ENCODE peak calls at places on chromosomes 11 and 22, in nine cellular contexts. One of them, this sample, is unnamed.
A peak's percentile ranks its signal among the peaks of the same experiment; 100 is the strongest.

GRCh38 chr11:22454461-22454860 is 116.3 kb downstream of the SLC17A6 start:
- DNase-seq in lower lobe of right lung: no peak
- DNase-seq in A549: no peak
- DNase-seq in nephron progenitor cell: no peak
- DNase-seq in activated B cell treated with CpG ODN at 0.5 μM for 24 hours: no peak
- DNase-seq in CD4-positive, alpha-beta T cell: no peak
- DNase-seq in psoas muscle: no peak
- DNase-seq in kidney epithelial cell: no peak
- DNase-seq in foreskin keratinocyte: no peak
- DNase-seq in this sample: no peak

GRCh38 chr11:123116486-123116885 is 54.5 kb upstream of the HSPA8 start:
- DNase-seq in lower lobe of right lung: no peak
- DNase-seq in A549: no peak
- DNase-seq in nephron progenitor cell: no peak
- DNase-seq in activated B cell treated with CpG ODN at 0.5 μM for 24 hours: no peak
- DNase-seq in CD4-positive, alpha-beta T cell: no peak
- DNase-seq in psoas muscle: no peak
- DNase-seq in kidney epithelial cell: no peak
- DNase-seq in foreskin keratinocyte: no peak
- DNase-seq in this sample: no peak

GRCh38 chr11:37710031-37710430 is 1112.0 kb upstream of the RAG2 start:
- DNase-seq in lower lobe of right lung: no peak
- DNase-seq in A549: no peak
- DNase-seq in nephron progenitor cell: no peak
- DNase-seq in activated B cell treated with CpG ODN at 0.5 μM for 24 hours: no peak
- DNase-seq in CD4-positive, alpha-beta T cell: no peak
- DNase-seq in psoas muscle: no peak
- DNase-seq in kidney epithelial cell: no peak
- DNase-seq in foreskin keratinocyte: no peak
- DNase-seq in this sample: peak; percentile 3

GRCh38 chr11:47950396-47950795 is 30.0 kb upstream of the PTPRJ start:
- DNase-seq in lower lobe of right lung: peak; percentile 54
- DNase-seq in A549: no peak
- DNase-seq in nephron progenitor cell: no peak
- DNase-seq in activated B cell treated with CpG ODN at 0.5 μM for 24 hours: peak; percentile 47
- DNase-seq in CD4-positive, alpha-beta T cell: peak; percentile 37
- DNase-seq in psoas muscle: no peak
- DNase-seq in kidney epithelial cell: no peak
- DNase-seq in foreskin keratinocyte: no peak
- DNase-seq in this sample: no peak

GRCh38 chr11:92784313-92784712 is 185.1 kb upstream of the MTNR1B start:
- DNase-seq in lower lobe of right lung: no peak
- DNase-seq in A549: no peak
- DNase-seq in nephron progenitor cell: no peak
- DNase-seq in activated B cell treated with CpG ODN at 0.5 μM for 24 hours: no peak
- DNase-seq in CD4-positive, alpha-beta T cell: no peak
- DNase-seq in psoas muscle: no peak
- DNase-seq in kidney epithelial cell: no peak
- DNase-seq in foreskin keratinocyte: no peak
- DNase-seq in this sample: no peak

GRCh38 chr11:113874096-113874919 is 1.1 kb downstream of the USP28 start:
- DNase-seq in lower lobe of right lung: no peak
- DNase-seq in A549: no peak
- DNase-seq in nephron progenitor cell: no peak
- DNase-seq in activated B cell treated with CpG ODN at 0.5 μM for 24 hours: no peak
- DNase-seq in CD4-positive, alpha-beta T cell: no peak
- DNase-seq in psoas muscle: no peak
- DNase-seq in kidney epithelial cell: no peak
- DNase-seq in foreskin keratinocyte: peak; percentile 38
- DNase-seq in this sample: no peak

GRCh38 chr11:85602551-85603218 is 24.5 kb downstream of the DLG2 start:
- DNase-seq in lower lobe of right lung: no peak
- DNase-seq in A549: no peak
- DNase-seq in nephron progenitor cell: no peak
- DNase-seq in activated B cell treated with CpG ODN at 0.5 μM for 24 hours: no peak
- DNase-seq in CD4-positive, alpha-beta T cell: no peak
- DNase-seq in psoas muscle: no peak
- DNase-seq in kidney epithelial cell: no peak
- DNase-seq in foreskin keratinocyte: no peak
- DNase-seq in this sample: no peak

GRCh38 chr22:21866821-21867527 is 471 bp downstream of the MAPK1 start:
- DNase-seq in lower lobe of right lung: peak; percentile 54
- DNase-seq in A549: peak; percentile 5
- DNase-seq in nephron progenitor cell: no peak
- DNase-seq in activated B cell treated with CpG ODN at 0.5 μM for 24 hours: no peak
- DNase-seq in CD4-positive, alpha-beta T cell: peak; percentile 11
- DNase-seq in psoas muscle: no peak
- DNase-seq in kidney epithelial cell: no peak
- DNase-seq in foreskin keratinocyte: no peak
- DNase-seq in this sample: no peak

GRCh38 chr11:46555269-46556054 is 38.4 kb downstream of the AMBRA1 start:
- DNase-seq in lower lobe of right lung: no peak
- DNase-seq in A549: no peak
- DNase-seq in nephron progenitor cell: no peak
- DNase-seq in activated B cell treated with CpG ODN at 0.5 μM for 24 hours: no peak
- DNase-seq in CD4-positive, alpha-beta T cell: no peak
- DNase-seq in psoas muscle: no peak
- DNase-seq in kidney epithelial cell: no peak
- DNase-seq in foreskin keratinocyte: no peak
- DNase-seq in this sample: peak; percentile 3

DNA sequence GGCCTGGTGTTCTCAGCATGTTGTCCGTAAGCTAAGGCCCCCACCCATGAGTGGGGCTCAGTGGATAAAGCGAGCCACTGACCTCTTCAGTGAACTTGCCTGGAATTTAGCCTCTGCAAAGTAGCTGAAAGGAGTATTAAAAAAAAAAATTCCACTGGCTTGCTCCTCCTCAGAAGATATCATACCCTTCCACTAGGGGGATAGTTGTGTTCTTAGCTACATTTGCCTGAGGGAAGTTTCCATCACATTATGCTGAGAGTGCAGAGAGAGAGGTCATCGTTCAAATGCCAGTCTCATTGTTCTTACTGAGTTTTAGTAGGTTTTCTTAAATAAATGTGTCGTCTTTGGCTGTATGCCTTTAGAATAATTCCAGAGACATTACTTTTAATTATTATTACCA is 879.7 kb downstream of the JRKL start:
- DNase-seq in lower lobe of right lung: no peak
- DNase-seq in A549: peak; percentile 3
- DNase-seq in nephron progenitor cell: no peak
- DNase-seq in activated B cell treated with CpG ODN at 0.5 μM for 24 hours: no peak
- DNase-seq in CD4-positive, alpha-beta T cell: no peak
- DNase-seq in psoas muscle: no peak
- DNase-seq in kidney epithelial cell: no peak
- DNase-seq in foreskin keratinocyte: peak; percentile 13
- DNase-seq in this sample: no peak
- TF ChIP-seq CTCF in lower lobe of right lung: no peak
- TF ChIP-seq CTCF in A549: no peak
- TF ChIP-seq CTCF in nephron progenitor cell: peak; percentile 35
- TF ChIP-seq CTCF in activated B cell treated with CpG ODN at 0.5 μM for 24 hours: no peak
- TF ChIP-seq CTCF in CD4-positive, alpha-beta T cell: no peak
- TF ChIP-seq CTCF in psoas muscle: peak; percentile 8
- TF ChIP-seq CTCF in kidney epithelial cell: peak; percentile 27
- TF ChIP-seq CTCF in foreskin keratinocyte: peak; percentile 37
- TF ChIP-seq CTCF in this sample: peak; percentile 39

DNA sequence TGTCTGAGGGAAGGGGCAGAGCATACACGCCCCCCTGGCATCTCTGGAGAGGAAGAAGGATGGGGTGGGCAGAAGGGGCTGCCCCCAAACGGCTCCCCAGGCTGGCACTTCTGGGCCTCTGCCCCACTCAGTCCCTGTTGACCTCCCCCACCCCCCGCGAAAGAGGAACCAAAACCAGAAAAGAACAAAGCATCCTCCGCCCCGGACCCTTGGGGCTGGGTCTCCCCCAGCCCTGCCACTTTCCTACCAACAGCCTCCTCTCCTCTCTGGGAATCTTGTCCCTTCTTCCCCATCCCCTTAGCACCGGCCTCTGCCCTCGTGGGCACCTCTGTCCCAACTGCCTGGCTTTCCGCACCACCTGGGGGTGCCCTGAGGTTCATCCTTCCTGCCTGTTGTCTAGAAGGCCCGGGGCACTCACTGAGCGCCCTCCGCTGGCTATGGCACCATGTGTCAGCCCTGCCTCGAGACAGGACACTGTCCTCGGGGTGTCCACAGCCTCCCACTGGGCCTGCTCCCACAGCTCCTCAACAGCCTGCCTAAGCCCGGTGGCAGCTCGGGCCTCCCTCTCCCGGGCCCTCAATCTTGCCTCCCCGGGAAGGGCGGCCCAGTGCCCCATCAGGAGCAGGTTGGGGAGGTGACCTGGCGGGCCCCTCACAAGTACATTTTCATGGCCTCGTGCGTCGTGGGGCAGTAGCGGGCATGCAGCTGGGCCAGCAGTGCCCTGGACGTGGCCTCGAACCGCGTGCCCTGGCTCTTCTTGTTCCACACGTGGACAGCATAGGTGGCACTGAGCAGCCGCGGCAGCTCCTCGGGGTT is 28.2 kb downstream of the A4GALT start:
- DNase-seq in lower lobe of right lung: no peak
- DNase-seq in A549: peak; percentile 38
- DNase-seq in nephron progenitor cell: no peak
- DNase-seq in activated B cell treated with CpG ODN at 0.5 μM for 24 hours: peak; percentile 45
- DNase-seq in CD4-positive, alpha-beta T cell: no peak
- DNase-seq in psoas muscle: no peak
- DNase-seq in kidney epithelial cell: no peak
- DNase-seq in foreskin keratinocyte: no peak
- DNase-seq in this sample: no peak
- TF ChIP-seq CTCF in lower lobe of right lung: no peak
- TF ChIP-seq CTCF in A549: no peak
- TF ChIP-seq CTCF in nephron progenitor cell: no peak
- TF ChIP-seq CTCF in activated B cell treated with CpG ODN at 0.5 μM for 24 hours: no peak
- TF ChIP-seq CTCF in CD4-positive, alpha-beta T cell: no peak
- TF ChIP-seq CTCF in psoas muscle: no peak
- TF ChIP-seq CTCF in kidney epithelial cell: no peak
- TF ChIP-seq CTCF in foreskin keratinocyte: peak; percentile 28
- TF ChIP-seq CTCF in this sample: peak; percentile 31

DNA sequence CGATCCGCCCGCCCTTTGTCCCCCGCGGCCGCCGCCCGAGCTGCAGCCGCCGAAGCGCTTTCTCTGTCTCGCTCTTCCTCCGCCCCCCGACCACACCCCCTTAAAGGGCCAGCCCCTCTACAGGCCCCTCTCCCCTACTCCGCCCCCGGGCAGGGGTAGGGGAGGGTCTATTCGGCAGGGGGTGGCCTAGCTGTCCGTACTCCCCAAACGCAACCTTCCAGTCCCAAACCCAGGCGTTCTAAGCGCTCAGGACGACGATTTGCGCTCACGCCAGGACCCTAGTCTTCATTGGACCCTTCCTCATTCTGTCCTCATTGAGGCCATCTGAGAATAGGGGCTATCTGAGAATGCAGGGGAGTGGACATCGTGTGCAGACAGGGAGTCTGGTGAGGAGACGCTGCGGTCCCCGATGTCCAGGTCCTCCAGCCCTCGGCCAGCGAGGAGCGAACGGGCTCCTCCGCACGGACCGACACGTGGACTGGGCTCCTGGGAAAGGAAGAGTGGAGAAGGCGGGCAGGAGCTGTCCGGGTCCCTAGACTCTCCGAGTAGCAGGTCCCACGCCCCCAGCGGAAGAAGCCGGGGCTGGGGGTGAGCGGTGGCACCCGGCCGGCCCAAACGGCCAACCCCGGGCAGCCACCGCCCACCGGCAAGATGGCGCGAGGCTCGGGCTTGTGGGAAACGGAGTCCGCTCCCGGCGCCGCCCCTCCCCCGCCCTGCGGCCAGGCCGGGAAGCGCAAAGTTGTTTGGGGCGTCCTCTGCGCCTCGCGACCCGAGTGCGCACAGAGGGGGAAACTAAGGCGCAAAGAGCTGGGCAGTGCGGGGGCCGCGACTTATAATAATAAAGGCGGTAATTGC is at the start of gene PPP1R14B:
- DNase-seq in lower lobe of right lung: peak; percentile 92
- DNase-seq in A549: peak; percentile 89
- DNase-seq in nephron progenitor cell: peak; percentile 91
- DNase-seq in activated B cell treated with CpG ODN at 0.5 μM for 24 hours: peak; percentile 78
- DNase-seq in CD4-positive, alpha-beta T cell: peak; percentile 73
- DNase-seq in psoas muscle: peak; percentile 94
- DNase-seq in kidney epithelial cell: no peak
- DNase-seq in foreskin keratinocyte: peak; percentile 83
- DNase-seq in this sample: peak; percentile 90
- TF ChIP-seq CTCF in lower lobe of right lung: peak; percentile 21
- TF ChIP-seq CTCF in A549: no peak
- TF ChIP-seq CTCF in nephron progenitor cell: no peak
- TF ChIP-seq CTCF in activated B cell treated with CpG ODN at 0.5 μM for 24 hours: no peak
- TF ChIP-seq CTCF in CD4-positive, alpha-beta T cell: no peak
- TF ChIP-seq CTCF in psoas muscle: no peak
- TF ChIP-seq CTCF in kidney epithelial cell: no peak
- TF ChIP-seq CTCF in foreskin keratinocyte: peak; percentile 35
- TF ChIP-seq CTCF in this sample: peak; percentile 54

DNA sequence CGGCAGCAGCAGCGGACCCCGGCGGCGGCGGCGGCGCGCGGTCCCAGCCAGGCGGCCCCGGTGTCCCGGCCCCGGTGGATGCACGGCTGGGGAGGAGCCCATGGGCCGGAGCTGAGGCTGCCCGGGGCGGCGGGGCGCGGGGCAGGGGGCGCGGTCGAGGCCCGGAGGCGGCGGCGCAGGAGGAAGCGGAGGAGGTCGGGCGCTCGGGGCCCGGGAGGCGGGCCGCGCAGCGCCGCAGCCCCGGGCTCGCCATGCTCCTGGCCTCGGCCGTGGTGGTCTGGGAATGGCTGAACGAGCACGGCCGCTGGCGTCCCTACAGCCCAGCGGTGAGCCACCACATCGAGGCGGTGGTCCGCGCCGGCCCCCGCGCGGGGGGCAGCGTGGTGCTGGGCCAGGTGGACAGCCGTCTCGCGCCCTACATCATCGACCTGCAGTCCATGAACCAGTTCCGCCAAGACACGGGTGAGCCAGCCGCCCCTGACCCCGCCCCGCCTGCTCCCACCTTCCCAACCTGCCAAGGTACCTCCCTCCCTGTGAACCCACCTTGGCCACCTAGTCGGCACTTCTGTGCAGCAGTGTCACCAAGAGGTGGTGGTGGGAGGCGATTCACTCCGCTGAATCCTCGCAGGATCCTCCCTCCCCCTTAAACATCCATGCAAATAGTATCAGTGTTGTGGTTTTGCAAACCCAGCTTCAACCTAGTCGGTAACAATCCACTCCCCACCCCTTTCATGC is 580 bp downstream of the DTX4 start:
- DNase-seq in lower lobe of right lung: peak; percentile 58
- DNase-seq in A549: no peak
- DNase-seq in nephron progenitor cell: peak; percentile 56
- DNase-seq in activated B cell treated with CpG ODN at 0.5 μM for 24 hours: peak; percentile 43
- DNase-seq in CD4-positive, alpha-beta T cell: peak; percentile 10
- DNase-seq in psoas muscle: no peak
- DNase-seq in kidney epithelial cell: no peak
- DNase-seq in foreskin keratinocyte: no peak
- DNase-seq in this sample: no peak
- TF ChIP-seq CTCF in lower lobe of right lung: no peak
- TF ChIP-seq CTCF in A549: no peak
- TF ChIP-seq CTCF in nephron progenitor cell: no peak
- TF ChIP-seq CTCF in activated B cell treated with CpG ODN at 0.5 μM for 24 hours: no peak
- TF ChIP-seq CTCF in CD4-positive, alpha-beta T cell: no peak
- TF ChIP-seq CTCF in psoas muscle: no peak
- TF ChIP-seq CTCF in kidney epithelial cell: no peak
- TF ChIP-seq CTCF in foreskin keratinocyte: no peak
- TF ChIP-seq CTCF in this sample: no peak